ENCODE peak calls at places on chromosomes 13 and 19, in four cellular contexts. E, C, O and J are unnamed samples.

GRCh38 chr13:25625361-25625760 is 253.6 kb downstream of the ATP8A2 start:
- DNase-seq in E (no peak), C (no peak), O (no peak), J (no peak)

GRCh38 chr19:37698216-37698615 is 21.3 kb downstream of the ZNF607 start:
- DNase-seq in E (no peak), C (no peak), O (no peak), J (no peak)

GRCh38 chr19:800360-801029 is 3.2 kb downstream of the PTBP1 start:
- DNase-seq in E (no peak), C (peak), O (no peak), J (no peak)

GRCh38 chr19:50492303-50493052 is 15.8 kb upstream of the GARIN5A start:
- DNase-seq in E (no peak), C (no peak), O (no peak), J (no peak)

GRCh38 chr13:27043013-27043412 is 128.6 kb downstream of the USP12 start:
- DNase-seq in E (peak), C (peak), O (peak), J (peak)

GRCh38 chr13:74132152-74132767 is 1.9 kb downstream of the KLF12 start:
- DNase-seq in E (peak), C (peak), O (no peak), J (peak)

GRCh38 chr19:1173160-1173844 is 766 bp downstream of the SBNO2 start:
- DNase-seq in E (no peak), C (no peak), O (no peak), J (no peak)

GRCh38 chr13:59710416-59710815 is 453.3 kb downstream of the DIAPH3 start:
- DNase-seq in E (no peak), C (no peak), O (no peak), J (no peak)

GRCh38 chr19:49109051-49109450 is 5.1 kb upstream of the LIN7B start:
- DNase-seq in E (no peak), C (no peak), O (no peak), J (no peak)

GRCh38 chr19:51136891-51137551 is 5.1 kb upstream of the SIGLEC7 start:
- DNase-seq in E (peak), C (peak), O (no peak), J (no peak)

GRCh38 chr19:49786432-49786831 is 19.6 kb downstream of the AP2A1 start:
- DNase-seq in E (no peak), C (no peak), O (no peak), J (no peak)

GRCh38 chr19:3535235-3535921 is 3.6 kb upstream of the TEKTIP1 start:
- DNase-seq in E (no peak), C (no peak), O (no peak), J (no peak)

GRCh38 chr13:42729857-42730402 is 51.5 kb upstream of the FAM216B start:
- DNase-seq in E (no peak), C (no peak), O (no peak), J (no peak)